ENCODE peak calls at places on chromosome 2, in six cellular contexts. R is IMR-90; N is foreskin melanocyte; P is lower lobe of right lung; U is A549; K is stimulated activated CD4-positive, alpha-beta T cell treated with anti-CD3 and anti-CD28 coated beads, Interleukin-1b, Interleukin-23, amount 100 ng/mL, for 4 hours. S is an unnamed sample.

GRCh38 chr2:28927469-28927868 is 33.0 kb downstream of the WDR43 start:
- DNase-seq in R (no peak), N (no peak), P (no peak), U (no peak), K (no peak), S (no peak)

GRCh38 chr2:173654896-173655265 is 300.2 kb downstream of the CDCA7 start:
- DNase-seq in R (no peak), N (no peak), P (no peak), U (no peak), K (no peak), S (no peak)

GRCh38 chr2:7513834-7514233 is 596.6 kb downstream of the RNF144A start:
- DNase-seq in R (no peak), N (no peak), P (no peak), U (no peak), K (no peak), S (no peak)

GRCh38 chr2:159128191-159128590 is 158.3 kb downstream of the WDSUB1 start:
- DNase-seq in R (no peak), N (no peak), P (no peak), U (no peak), K (no peak), S (no peak)

GRCh38 chr2:240326246-240326645 is 109.2 kb upstream of the GPC1 start:
- DNase-seq in R (peak; percentile 16), N (no peak), P (no peak), U (no peak), K (no peak), S (no peak)

GRCh38 chr2:223232896-223233295 is 180.9 kb downstream of the KCNE4 start:
- DNase-seq in R (no peak), N (no peak), P (no peak), U (no peak), K (no peak), S (no peak)

GRCh38 chr2:177397501-177398289 is 5.1 kb downstream of the AGPS start:
- DNase-seq in R (peak; percentile 89), N (peak; percentile 60), P (no peak), U (no peak), K (no peak), S (no peak)

GRCh38 chr2:111903930-111904439 is 5.6 kb downstream of the MERTK start:
- DNase-seq in R (no peak), N (no peak), P (no peak), U (no peak), K (no peak), S (no peak)

GRCh38 chr2:134365356-134365755 is 111.5 kb downstream of the MGAT5 start:
- DNase-seq in R (no peak), N (no peak), P (no peak), U (peak; percentile 7), K (no peak), S (no peak)

GRCh38 chr2:146893500-146894041 is 951.3 kb upstream of the ACVR2A start:
- DNase-seq in R (no peak), N (no peak), P (no peak), U (no peak), K (no peak), S (no peak)

GRCh38 chr2:162929571-162929970 is 91.0 kb upstream of the KCNH7 start:
- DNase-seq in R (no peak), N (no peak), P (peak; percentile 55), U (peak; percentile 1), K (no peak), S (no peak)

GRCh38 chr2:239944706-239945551 is 80.2 kb downstream of the NDUFA10 start:
- DNase-seq in R (peak; percentile 44), N (no peak), P (peak; percentile 71), U (no peak), K (no peak), S (no peak)

GRCh38 chr2:207163815-207164747 is 1.7 kb downstream of the KLF7 start:
- DNase-seq in R (peak; percentile 48), N (no peak), P (peak; percentile 74), U (peak; percentile 21), K (no peak), S (peak; percentile 85)

GRCh38 chr2:178301595-178302324 is 107.4 kb downstream of the OSBPL6 start:
- DNase-seq in R (no peak), N (no peak), P (peak; percentile 45), U (no peak), K (no peak), S (no peak)

GRCh38 chr2:10310489-10310888 is 7.8 kb downstream of the HPCAL1 start:
- DNase-seq in R (no peak), N (no peak), P (no peak), U (no peak), K (no peak), S (no peak)

GRCh38 chr2:1553671-1554295 is 140.5 kb downstream of the TPO start:
- DNase-seq in R (peak; percentile 88), N (no peak), P (no peak), U (peak; percentile 44), K (no peak), S (no peak)

GRCh38 chr2:109402180-109402579 is 211.6 kb downstream of the SEPTIN10 start:
- DNase-seq in R (no peak), N (no peak), P (no peak), U (no peak), K (no peak), S (no peak)

GRCh38 chr2:235577404-235578330 is 83.8 kb downstream of the AGAP1 start:
- DNase-seq in R (peak; percentile 70), N (peak; percentile 92), P (no peak), U (no peak), K (no peak), S (peak; percentile 82)

S was measured in midbrain.